ENCODE peak calls at places on chromosomes 16 and 17, in ten cellular contexts. G, X, I, K, Z, E, F, R, Y and J are unnamed samples.

GRCh38 chr16:60318486-60318885 is 1584.4 kb upstream of the GOT2 start:
- DNase-seq in Z (no peak), X (no peak), G (no peak), R (no peak), E (no peak), I (no peak), K (no peak), F (no peak), Y (no peak), J (no peak)

GRCh38 chr17:19729900-19730299 is 13.5 kb upstream of the SLC47A2 start:
- DNase-seq in Y (no peak), I (no peak), X (no peak), G (no peak), E (no peak), Z (no peak), F (no peak), R (no peak), K (no peak), J (no peak)

GRCh38 chr17:55265434-55266021 is 768 bp downstream of the HLF start:
- DNase-seq in I (no peak), R (no peak), Y (no peak), Z (peak; percentile 79), F (no peak), K (no peak), X (peak; percentile 41), G (no peak), E (peak; percentile 11), J (no peak)

GRCh38 chr17:48612456-48612853 is 1.6 kb upstream of the HOXB7 start:
- DNase-seq in F (no peak), G (no peak), K (no peak), R (no peak), X (no peak), E (no peak), Z (no peak), Y (no peak), I (no peak), J (no peak)

GRCh38 chr16:3038256-3038655 is 1.5 kb upstream of the BICDL2 start:
- DNase-seq in X (no peak), Y (no peak), G (no peak), K (peak; percentile 70), F (no peak), Z (no peak), R (no peak), I (no peak), E (no peak), J (no peak)

GRCh38 chr17:70773210-70773609 is 603.9 kb downstream of the KCNJ2 start:
- DNase-seq in F (no peak), R (no peak), Y (no peak), Z (no peak), I (no peak), E (no peak), X (no peak), G (no peak), K (no peak), J (no peak)

GRCh38 chr17:36614974-36615373 is 13.6 kb downstream of the MRM1 start:
- DNase-seq in I (no peak), K (no peak), G (no peak), X (no peak), Y (no peak), E (no peak), Z (no peak), F (no peak), R (no peak), J (no peak)

GRCh38 chr16:3490911-3491629 is 4.2 kb downstream of the C16orf90 start:
- DNase-seq in X (peak; percentile 77), F (no peak), Z (no peak), I (no peak), R (no peak), Y (no peak), G (no peak), K (no peak), E (no peak), J (no peak)

GRCh38 chr17:17937450-17937849 is 34.8 kb downstream of the TOM1L2 start:
- DNase-seq in X (no peak), Y (no peak), F (no peak), I (no peak), E (no peak), K (no peak), R (no peak), Z (no peak), G (no peak), J (no peak)

GRCh38 chr16:88773812-88774291 is 11.2 kb downstream of the PIEZO1 start:
- DNase-seq in F (no peak), G (no peak), X (peak; percentile 65), Z (no peak), K (peak; percentile 88), I (no peak), Y (no peak), E (peak; percentile 26), R (peak; percentile 63), J (no peak)

GRCh38 chr17:74274060-74274702 is at the start of gene DNAI2:
- DNase-seq in R (no peak), X (peak; percentile 40), Z (peak; percentile 82), I (no peak), K (no peak), Y (no peak), F (no peak), G (no peak), E (no peak), J (no peak)

GRCh38 chr16:71569621-71570020 is 7.3 kb downstream of the TAT start:
- DNase-seq in F (no peak), I (no peak), K (no peak), E (no peak), R (no peak), Z (no peak), G (no peak), X (no peak), Y (no peak), J (no peak)

GRCh38 chr17:76009969-76010661 is 9.5 kb downstream of the CDK3 start:
- DNase-seq in Z (no peak), R (no peak), G (no peak), E (no peak), K (no peak), F (no peak), Y (no peak), X (no peak), I (no peak), J (no peak)

GRCh38 chr17:38352245-38353083 is 820 bp downstream of the SOCS7 start:
- DNase-seq in X (no peak), R (no peak), Z (peak; percentile 86), K (peak; percentile 14), F (no peak), G (peak; percentile 12), E (peak; percentile 33), I (no peak), Y (no peak), J (peak; percentile 32)

GRCh38 chr16:58280846-58281301 is 14.0 kb downstream of the PRSS54 start:
- DNase-seq in X (no peak), R (no peak), E (no peak), Y (no peak), F (no peak), G (no peak), I (no peak), Z (no peak), K (peak; percentile 24), J (no peak)

GRCh38 chr16:67395105-67395457 is 1.8 kb upstream of the TPPP3 start:
- DNase-seq in K (no peak), Y (no peak), X (no peak), E (no peak), F (no peak), R (no peak), Z (no peak), G (no peak), I (no peak), J (no peak)

GRCh38 chr17:73226556-73227172 is 33.8 kb downstream of the COG1 start:
- DNase-seq in Y (no peak), K (no peak), F (no peak), X (no peak), E (no peak), Z (no peak), I (no peak), R (peak; percentile 28), G (peak; percentile 34), J (no peak)

GRCh38 chr17:5825717-5826330 is 241.5 kb upstream of the NLRP1 start:
- DNase-seq in E (no peak), R (no peak), I (no peak), Y (no peak), K (no peak), X (no peak), Z (no peak), F (no peak), G (no peak), J (no peak)